ENCODE peak calls at places on chromosomes 11 and 22, in four cellular contexts. A, G, Z and E are unnamed samples.

GRCh38 chr11:73980001-73980960 is 2.4 kb downstream of the UCP2 start:
- DNase-seq in A (no peak), G (no peak), Z (peak), E (no peak)

GRCh38 chr22:23119492-23120414 is 22.0 kb downstream of the RSPH14 start:
- DNase-seq in A (no peak), G (no peak), Z (no peak), E (no peak)

GRCh38 chr11:110886241-110886640 is 174.0 kb upstream of the ARHGAP20 start:
- DNase-seq in A (no peak), G (no peak), Z (no peak), E (no peak)

GRCh38 chr11:84069048-84069447 is 782.9 kb upstream of the CCDC90B start:
- DNase-seq in A (no peak), G (no peak), Z (no peak), E (no peak)

GRCh38 chr11:121281609-121282164 is 10.9 kb upstream of the SC5D start:
- DNase-seq in A (no peak), G (no peak), Z (no peak), E (no peak)

GRCh38 chr22:41929158-41929896 is 2.7 kb upstream of the TNFRSF13C start:
- DNase-seq in A (no peak), G (no peak), Z (no peak), E (no peak)

GRCh38 chr11:65915101-65915820 is 3.6 kb downstream of the C11orf68 start:
- DNase-seq in A (no peak), G (no peak), Z (no peak), E (no peak)

GRCh38 chr11:6022954-6023353 is 7.6 kb downstream of the OR56A1 start:
- DNase-seq in A (no peak), G (peak), Z (no peak), E (peak)

GRCh38 chr11:11409916-11410315 is 56.9 kb upstream of the CSNK2A3 start:
- DNase-seq in A (no peak), G (no peak), Z (no peak), E (no peak)

GRCh38 chr22:41021039-41021654 is 70.0 kb downstream of the RBX1 start:
- DNase-seq in A (no peak), G (no peak), Z (peak), E (no peak)

GRCh38 chr11:46376258-46377050 is 5.0 kb upstream of the MDK start:
- DNase-seq in A (no peak), G (no peak), Z (peak), E (no peak)

GRCh38 chr11:128968916-128969315 is 26.2 kb upstream of the TP53AIP1 start:
- DNase-seq in A (no peak), G (no peak), Z (peak), E (no peak)

GRCh38 chr11:69567951-69568808 is 72.8 kb upstream of the CCND1 start:
- DNase-seq in A (no peak), G (no peak), Z (no peak), E (no peak)

GRCh38 chr22:41598081-41598480 is 8.4 kb upstream of the PMM1 start:
- DNase-seq in A (no peak), G (peak), Z (peak), E (no peak)

GRCh38 chr11:36273110-36273509 is 16.1 kb downstream of the COMMD9 start:
- DNase-seq in A (no peak), G (peak), Z (no peak), E (no peak)

GRCh38 chr11:16179668-16180067 is 176.7 kb downstream of the SOX6 start:
- DNase-seq in A (no peak), G (no peak), Z (no peak), E (peak)

GRCh38 chr22:26610983-26611382 is 6.8 kb downstream of the CRYBB1 start:
- DNase-seq in A (no peak), G (peak), Z (no peak), E (no peak)

GRCh38 chr11:10807629-10808552 is 835 bp downstream of the EIF4G2 start:
- DNase-seq in A (peak), G (peak), Z (peak), E (no peak)

GRCh38 chr22:30104501-30105156 is 24.4 kb downstream of the HORMAD2 start:
- DNase-seq in A (no peak), G (peak), Z (no peak), E (no peak)

GRCh38 chr11:47259178-47259977 is 1.6 kb downstream of the NR1H3 start:
- DNase-seq in A (no peak), G (peak), Z (no peak), E (no peak)

GRCh38 chr11:66373261-66373660 is 1.7 kb upstream of the SLC29A2 start:
- DNase-seq in A (no peak), G (no peak), Z (no peak), E (no peak)

GRCh38 chr11:66106786-66107599 is 36.9 kb downstream of the PACS1 start:
- DNase-seq in A (no peak), G (peak), Z (no peak), E (no peak)

GRCh38 chr22:49230194-49230577 is 597.5 kb downstream of the BRD1 start:
- DNase-seq in A (no peak), G (no peak), Z (no peak), E (no peak)

GRCh38 chr11:120336641-120337132 is 474 bp downstream of the ARHGEF12 start:
- DNase-seq in A (no peak), G (peak), Z (no peak), E (no peak)

GRCh38 chr11:128405693-128406364 is 181.5 kb downstream of the ETS1 start:
- DNase-seq in A (no peak), G (no peak), Z (no peak), E (no peak)

GRCh38 chr22:17913705-17914282 is 110.6 kb downstream of the MICAL3 start:
- DNase-seq in A (no peak), G (peak), Z (no peak), E (no peak)

GRCh38 chr11:77199346-77199745 is 71.3 kb downstream of the MYO7A start:
- DNase-seq in A (peak), G (no peak), Z (peak), E (no peak)

GRCh38 chr11:46649180-46649738 is 31.9 kb downstream of the ATG13 start:
- DNase-seq in A (no peak), G (peak), Z (no peak), E (peak)

GRCh38 chr22:37499789-37500188 is 13.6 kb upstream of the MFNG start:
- DNase-seq in A (no peak), G (no peak), Z (no peak), E (no peak)

GRCh38 chr22:24466831-24467249 is 28.3 kb upstream of the UPB1 start:
- DNase-seq in A (no peak), G (peak), Z (no peak), E (no peak)

GRCh38 chr11:15093432-15093831 is 20.0 kb downstream of the CALCB start:
- DNase-seq in A (no peak), G (no peak), Z (no peak), E (no peak)

GRCh38 chr22:20200411-20200810 is 49.6 kb upstream of the CCDC188 start:
- DNase-seq in A (no peak), G (no peak), Z (no peak), E (no peak)

GRCh38 chr11:131749100-131749499 is 378.7 kb downstream of the NTM start:
- DNase-seq in A (no peak), G (peak), Z (no peak), E (peak)

GRCh38 chr11:127345819-127346459 is 345.4 kb upstream of the KIRREL3 start:
- DNase-seq in A (peak), G (peak), Z (no peak), E (no peak)

GRCh38 chr11:6812391-6813005 is 13.0 kb upstream of the OR6A2 start:
- DNase-seq in A (no peak), G (peak), Z (no peak), E (no peak)

GRCh38 chr11:8071616-8072581 is 9.1 kb upstream of the TUB start:
- DNase-seq in A (no peak), G (no peak), Z (no peak), E (no peak)

GRCh38 chr11:8067929-8068575 is 13.0 kb upstream of the TUB start:
- DNase-seq in A (no peak), G (no peak), Z (no peak), E (no peak)

GRCh38 chr11:8069771-8070170 is 11.2 kb upstream of the TUB start:
- DNase-seq in A (no peak), G (no peak), Z (no peak), E (no peak)

GRCh38 chr11:8068605-8069221 is 12.3 kb upstream of the TUB start:
- DNase-seq in A (no peak), G (peak), Z (peak), E (peak)

DNA sequence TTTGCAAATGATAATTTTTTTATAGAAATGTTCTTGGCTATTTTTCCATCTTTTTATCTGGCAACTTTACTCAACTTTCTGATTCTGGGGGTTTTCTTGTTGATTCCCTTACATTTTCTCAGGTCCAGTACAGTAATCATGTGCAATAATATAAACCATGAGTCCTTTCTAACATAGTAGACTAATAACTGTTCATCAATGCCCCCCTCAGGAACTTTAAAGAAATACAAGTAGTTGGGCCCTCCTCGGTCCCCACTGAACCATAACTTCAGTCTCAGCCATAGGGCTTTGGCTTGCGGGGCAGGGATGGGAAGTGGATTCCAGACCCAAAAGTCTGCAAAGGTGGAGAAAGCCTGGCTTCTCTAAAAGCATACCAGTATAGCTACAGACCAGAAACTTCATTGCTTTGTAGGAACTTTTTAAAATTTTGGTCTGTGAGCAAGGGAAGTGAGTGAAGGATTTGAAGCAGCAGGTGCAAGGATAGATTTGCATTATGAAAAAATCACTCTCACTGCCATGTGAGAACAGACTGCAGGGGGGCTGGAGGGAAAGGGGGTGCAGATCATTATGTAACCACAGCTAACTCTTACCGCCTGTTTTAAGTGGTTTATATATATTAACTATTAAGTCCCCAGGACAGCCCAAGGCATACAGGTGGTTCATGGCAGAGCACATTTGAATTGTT is 10.5 kb upstream of the TUB start:
- DNase-seq in A (no peak), G (peak), Z (no peak), E (no peak)
- TF ChIP-seq CTCF in A (no peak), G (peak), Z (peak), E (peak)

GRCh38 chr11:92198276-92198675 is 26.3 kb upstream of the FAT3 start:
- DNase-seq in A (no peak), G (no peak), Z (no peak), E (no peak)
- H3K4me3 ChIP-seq in A (no peak), G (no peak), Z (no peak), E (no peak)

GRCh38 chr22:31618471-31619176 is 43.4 kb downstream of the PISD start:
- DNase-seq in A (no peak), G (no peak), Z (no peak), E (no peak)
- TF ChIP-seq CTCF in A (no peak), G (no peak), Z (no peak), E (no peak)

GRCh38 chr11:71255323-71255722 is 2.9 kb upstream of the SHANK2 start:
- DNase-seq in A (no peak), G (no peak), Z (no peak), E (no peak)

GRCh38 chr11:71252782-71253730 is 679 bp upstream of the SHANK2 start:
- DNase-seq in A (no peak), G (peak), Z (no peak), E (peak)

GRCh38 chr11:71252434-71252781 is at the start of gene SHANK2:
- DNase-seq in A (no peak), G (no peak), Z (no peak), E (no peak)

GRCh38 chr11:71251761-71252433 is 480 bp downstream of the SHANK2 start:
- DNase-seq in A (no peak), G (no peak), Z (no peak), E (no peak)

DNA sequence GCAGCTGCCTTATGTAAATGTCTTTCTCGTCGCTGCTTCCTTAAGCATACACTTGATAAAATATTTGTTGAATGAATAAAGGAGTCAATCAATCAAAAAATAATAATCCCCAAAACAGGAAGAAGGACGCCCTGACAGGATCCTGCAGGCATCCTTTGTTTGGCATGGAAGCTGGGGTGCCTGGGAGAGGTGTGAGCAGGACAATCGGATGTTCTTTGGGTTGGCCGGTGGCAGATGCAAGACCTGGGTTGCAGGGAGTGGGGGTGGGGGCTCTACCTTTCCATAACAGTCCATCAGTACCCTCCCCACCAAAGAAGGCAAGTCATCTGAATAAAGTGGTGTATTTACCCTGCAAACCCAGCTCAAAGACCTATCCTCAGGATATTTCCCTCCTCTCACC is 1.4 kb upstream of the SHANK2 start:
- DNase-seq in A (no peak), G (no peak), Z (no peak), E (no peak)
- H3K4me3 ChIP-seq in A (no peak), G (no peak), Z (no peak), E (no peak)

GRCh38 chr11:107780775-107781174 is 68.9 kb upstream of the SLN start:
- DNase-seq in A (no peak), G (no peak), Z (no peak), E (no peak)
- TF ChIP-seq CTCF in A (no peak), G (no peak), Z (no peak), E (no peak)

DNA sequence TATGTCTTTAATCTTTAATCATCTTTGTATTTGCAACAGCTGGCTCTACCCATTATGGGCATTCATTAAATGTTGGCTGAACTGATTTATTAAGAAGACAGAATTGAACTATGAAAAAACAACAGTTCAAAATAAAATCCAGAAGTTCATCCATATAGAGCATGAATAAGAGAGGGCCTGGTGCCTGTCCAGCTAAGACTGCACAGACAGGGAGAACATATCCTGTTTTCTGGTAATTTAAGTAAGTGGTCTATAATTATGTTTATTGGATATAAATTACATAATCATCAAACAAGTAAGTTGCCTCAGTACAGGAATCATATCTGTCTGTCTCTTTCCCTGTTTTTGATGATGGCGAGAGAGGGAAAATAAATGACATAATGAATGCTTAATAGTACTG is 137.2 kb downstream of the RBFOX2 start:
- DNase-seq in A (no peak), G (no peak), Z (no peak), E (no peak)
- H3K4me3 ChIP-seq in A (no peak), G (no peak), Z (no peak), E (no peak)

GRCh38 chr11:113016905-113017304 is 55.7 kb downstream of the NCAM1 start:
- DNase-seq in A (no peak), G (no peak), Z (no peak), E (no peak)

GRCh38 chr11:113018913-113019312 is 57.7 kb downstream of the NCAM1 start:
- DNase-seq in A (no peak), G (no peak), Z (no peak), E (no peak)

GRCh38 chr11:113014731-113015455 is 53.7 kb downstream of the NCAM1 start:
- DNase-seq in A (peak), G (no peak), Z (no peak), E (no peak)

DNA sequence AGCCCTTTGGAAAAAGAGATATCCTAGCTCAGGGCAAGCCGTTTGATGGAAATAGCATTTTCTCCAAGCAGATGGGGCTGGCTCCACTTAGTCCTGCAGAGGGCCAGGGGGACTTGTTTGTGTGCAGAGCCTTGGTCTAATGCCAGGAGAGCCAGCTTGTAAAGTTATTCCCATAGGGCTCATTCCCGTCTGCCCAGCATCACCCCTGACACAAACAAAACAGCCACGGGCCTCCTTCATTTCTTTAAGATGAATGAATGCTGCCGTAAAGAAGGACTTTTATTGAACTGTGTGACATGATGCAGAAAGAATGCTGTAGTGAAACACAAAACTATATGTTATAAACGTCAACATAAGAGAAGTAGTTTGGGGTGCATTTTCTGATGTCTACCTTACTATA is 53.0 kb downstream of the NCAM1 start:
- DNase-seq in A (no peak), G (no peak), Z (no peak), E (no peak)
- TF ChIP-seq CTCF in A (no peak), G (no peak), Z (no peak), E (no peak)

GRCh38 chr11:64741393-64742086 is 2.4 kb downstream of the RASGRP2 start:
- DNase-seq in A (no peak), G (no peak), Z (no peak), E (no peak)
- H3K4me3 ChIP-seq in A (peak), G (no peak), Z (peak), E (no peak)